ENCODE peak calls at places on chromosomes 3 and 15, in ten cellular contexts. W, T, X, O, C, Z, A, M, G and H are unnamed samples. For H3K9me3, the result is how much of the 10 kb centered on the place peaks cover.

GRCh38 chr3:120344349-120344748 is 4.8 kb downstream of the LRRC58 start:
- DNase-seq in A (no peak), T (no peak), Z (no peak), X (peak), O (no peak), C (no peak), W (no peak), G (no peak), M (no peak), H (no peak)

GRCh38 chr3:178483704-178484103 is 52.5 kb upstream of the KCNMB2 start:
- DNase-seq in T (no peak), G (no peak), W (no peak), X (no peak), A (no peak), C (no peak), Z (no peak), O (no peak), M (no peak), H (no peak)

GRCh38 chr3:75380276-75380771 is 283.8 kb upstream of the FRG2C start:
- DNase-seq in O (no peak), X (no peak), M (no peak), G (no peak), A (no peak), Z (no peak), W (no peak), T (no peak), C (no peak), H (no peak)

GRCh38 chr15:42059661-42060476 is 34.5 kb downstream of the PLA2G4D start:
- DNase-seq in O (no peak), M (peak), A (no peak), T (peak), X (peak), C (peak), W (peak), Z (no peak), G (peak), H (no peak)

GRCh38 chr15:77075528-77075927 is 4.6 kb upstream of the TSPAN3 start:
- DNase-seq in C (no peak), A (no peak), M (no peak), T (peak), G (no peak), O (no peak), X (no peak), W (no peak), Z (no peak), H (no peak)

GRCh38 chr3:74353039-74353438 is 261.4 kb downstream of the CNTN3 start:
- DNase-seq in T (no peak), Z (no peak), G (no peak), C (no peak), W (peak), O (no peak), A (no peak), X (no peak), M (no peak), H (no peak)

GRCh38 chr15:64636541-64636940 is 138.8 kb downstream of the RBPMS2 start:
- DNase-seq in W (no peak), G (no peak), T (no peak), X (no peak), M (no peak), C (no peak), A (no peak), Z (no peak), O (no peak), H (no peak)

GRCh38 chr3:129035360-129036233 is 25.0 kb upstream of the GP9 start:
- DNase-seq in M (no peak), X (no peak), T (no peak), O (no peak), W (no peak), A (no peak), G (no peak), C (no peak), Z (no peak), H (no peak)

GRCh38 chr3:123113889-123114450 is 47.1 kb downstream of the PDIA5 start:
- DNase-seq in W (no peak), O (no peak), A (no peak), G (no peak), Z (no peak), C (no peak), T (no peak), M (no peak), X (no peak), H (no peak)

GRCh38 chr15:62506217-62506805 is 341.2 kb upstream of the C2CD4B start:
- DNase-seq in T (no peak), O (no peak), W (peak), Z (no peak), G (no peak), A (no peak), M (no peak), X (peak), C (no peak), H (no peak)

GRCh38 chr15:45121706-45122417 is 7.7 kb downstream of the DUOXA2 start:
- DNase-seq in G (no peak), T (no peak), X (peak), M (no peak), Z (no peak), W (peak), A (peak), C (no peak), O (no peak), H (no peak)

GRCh38 chr3:43327184-43327950 is 41.0 kb downstream of the SNRK start:
- DNase-seq in X (no peak), C (no peak), T (no peak), M (no peak), G (no peak), W (no peak), A (no peak), O (no peak), Z (no peak), H (no peak)

GRCh38 chr3:190575441-190576190 is 61.7 kb downstream of the IL1RAP start:
- DNase-seq in T (no peak), A (no peak), C (no peak), W (no peak), M (no peak), G (no peak), Z (no peak), O (no peak), X (no peak), H (no peak)

GRCh38 chr3:54212723-54213122 is 90.4 kb downstream of the CACNA2D3 start:
- DNase-seq in Z (no peak), M (no peak), T (no peak), W (no peak), O (no peak), G (no peak), C (no peak), A (no peak), X (no peak), H (no peak)

GRCh38 chr3:27657404-27657803 is 64.7 kb downstream of the EOMES start:
- DNase-seq in G (no peak), X (no peak), C (no peak), A (no peak), Z (no peak), T (no peak), M (no peak), W (no peak), O (no peak), H (no peak)

DNA sequence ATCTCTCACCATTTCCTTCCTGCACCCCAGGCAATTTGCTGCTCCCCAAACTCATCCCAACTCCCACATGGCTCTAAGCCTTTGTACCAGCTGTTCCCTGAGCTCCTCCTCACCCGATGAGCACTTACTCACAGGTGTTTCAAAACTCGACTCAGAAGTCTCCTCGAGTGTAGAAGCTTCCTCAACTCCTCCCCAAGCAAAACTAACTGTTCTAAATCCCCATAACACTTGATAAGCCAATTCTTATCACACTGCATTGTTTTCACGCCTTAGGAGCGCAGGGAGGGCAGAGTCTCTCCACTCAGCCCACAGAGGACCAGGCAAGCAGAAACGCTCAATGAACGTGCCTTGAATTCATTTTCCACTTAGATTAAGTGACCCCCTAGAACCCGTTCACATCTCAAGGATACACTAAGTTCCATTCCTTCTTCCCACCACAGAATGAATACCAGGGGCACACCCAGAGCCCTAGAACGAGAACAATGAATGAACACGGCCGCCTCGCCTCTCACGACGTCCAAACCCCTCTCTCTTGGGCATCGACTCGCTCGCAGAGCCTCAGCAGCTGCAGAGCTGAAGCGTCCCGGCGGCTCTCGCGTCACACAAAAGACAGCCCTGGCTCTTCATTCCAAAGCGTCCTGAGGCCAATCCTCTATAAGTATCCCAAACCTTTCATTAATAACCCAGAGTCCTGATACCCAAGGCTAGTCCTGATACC is 1.2 kb downstream of the RAF1 start:
- DNase-seq in T (peak), O (no peak), G (peak), W (peak), X (peak), M (peak), C (no peak), Z (no peak), A (no peak), H (no peak)
- TF ChIP-seq POLR2A in T (no peak), O (no peak), G (peak), W (no peak), X (no peak), M (peak), C (peak), Z (no peak), A (no peak), H (peak)

GRCh38 chr15:25054329-25054728 is 99.5 kb downstream of the SNRPN start:
- DNase-seq in T (peak), C (no peak), Z (no peak), A (no peak), M (no peak), X (no peak), G (no peak), W (no peak), O (no peak), H (no peak)
- H3K9me3 ChIP-seq in T (half or more), C (half or more), Z (half or more), A (under half), M (under half), X (half or more), G (half or more), W (half or more), O (half or more), H (half or more)

DNA sequence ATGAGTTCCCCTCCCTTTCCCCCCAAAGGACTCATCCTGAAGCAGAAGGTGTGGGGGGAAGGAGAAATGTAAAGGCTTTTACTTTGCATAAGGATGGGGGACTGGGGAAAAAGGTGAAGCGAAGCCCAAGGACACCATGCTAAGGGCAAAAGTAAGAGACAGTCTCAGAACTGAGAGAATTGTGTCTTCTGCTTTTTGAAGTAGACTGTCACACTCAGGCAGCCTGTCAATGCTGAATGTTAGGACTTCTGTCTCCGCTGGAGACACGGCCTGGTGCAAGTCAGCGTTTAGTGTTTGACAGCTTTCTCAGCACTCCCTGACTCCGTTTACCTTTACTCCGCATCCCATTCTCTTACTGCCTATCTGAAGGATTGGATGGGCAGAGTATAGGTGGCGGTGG is 13.8 kb downstream of the RBM5 start:
- DNase-seq in G (no peak), C (no peak), A (no peak), O (no peak), M (no peak), W (no peak), Z (no peak), T (no peak), X (no peak), H (no peak)
- TF ChIP-seq POLR2A in G (no peak), C (no peak), A (no peak), O (no peak), M (no peak), W (no peak), Z (no peak), T (no peak), X (no peak), H (no peak)

GRCh38 chr3:44561076-44561475 is 6.1 kb downstream of the ZKSCAN7 start:
- DNase-seq in Z (no peak), X (no peak), W (no peak), M (no peak), C (no peak), T (no peak), O (no peak), A (no peak), G (no peak), H (no peak)
- H3K9me3 ChIP-seq in Z (under half), X (under half), W (under half), M (under half), C (under half), T (under half), O (under half), A (under half), G (under half), H (under half)

GRCh38 chr15:74906450-74907276 is at the start of gene FAM219B:
- DNase-seq in O (peak), C (peak), T (peak), X (peak), M (peak), Z (peak), G (peak), W (peak), A (peak), H (peak)
- TF ChIP-seq POLR2A in O (peak), C (peak), T (no peak), X (peak), M (peak), Z (peak), G (peak), W (peak), A (peak), H (peak)

DNA sequence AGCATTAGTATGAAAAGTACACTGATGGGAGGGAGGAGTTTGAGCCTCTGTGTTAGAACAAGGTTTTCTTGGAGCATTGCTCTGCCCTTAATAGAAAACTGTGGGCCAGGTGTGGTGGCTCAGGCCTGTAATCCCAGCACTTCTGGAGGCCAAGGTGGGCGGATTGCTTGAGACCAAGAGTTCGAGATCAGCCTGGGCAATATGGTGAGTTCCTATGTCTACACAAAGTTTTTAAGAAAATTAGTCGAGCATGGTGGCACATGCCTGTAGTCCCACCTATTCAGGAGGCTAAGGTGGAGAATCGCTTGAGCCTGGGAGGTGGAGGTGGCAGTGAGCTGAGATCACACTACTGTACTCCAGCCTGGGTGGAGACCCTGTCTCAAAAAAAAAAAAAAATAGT is 103.7 kb downstream of the ATP10A start:
- DNase-seq in O (no peak), T (no peak), M (no peak), X (no peak), G (no peak), W (no peak), A (no peak), Z (no peak), C (no peak), H (peak)
- H3K9me3 ChIP-seq in O (under half), T (under half), M (under half), X (under half), G (under half), W (under half), A (under half), Z (under half), C (under half), H (under half)

DNA sequence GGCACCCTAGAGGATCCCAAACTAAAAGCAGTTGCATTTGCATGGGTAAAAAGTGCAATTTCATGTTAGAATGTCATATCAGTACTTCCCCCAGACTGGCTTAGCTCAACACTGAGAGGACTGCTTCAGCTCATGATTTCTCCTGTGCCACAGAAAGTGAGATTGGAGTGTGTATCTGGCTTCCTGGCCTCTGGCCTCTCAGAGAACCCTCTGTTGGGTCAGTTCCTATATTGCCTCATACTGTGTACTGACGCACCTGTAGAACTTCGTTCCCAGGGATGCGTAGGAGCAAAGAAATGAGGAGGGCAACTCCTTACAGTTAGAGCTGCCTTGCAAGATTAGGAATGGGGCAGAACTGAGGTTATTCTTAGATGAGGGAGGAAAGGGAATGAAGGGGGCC is 340.8 kb downstream of the TIGIT start:
- DNase-seq in G (no peak), W (no peak), X (no peak), A (no peak), T (no peak), C (no peak), M (no peak), Z (no peak), O (no peak), H (no peak)
- TF ChIP-seq POLR2A in G (no peak), W (no peak), X (no peak), A (no peak), T (no peak), C (no peak), M (no peak), Z (no peak), O (no peak), H (no peak)

GRCh38 chr3:45180899-45181298 is 34.7 kb upstream of the CDCP1 start:
- DNase-seq in A (no peak), W (no peak), M (no peak), X (no peak), T (no peak), G (no peak), O (no peak), C (no peak), Z (no peak), H (no peak)
- H3K9me3 ChIP-seq in A (under half), W (under half), M (under half), X (under half), T (under half), G (under half), O (under half), C (under half), Z (under half), H (under half)